ENCODE peak calls at places on chromosome 5, in ten cellular contexts. B is Ammon's horn; Q is nephron progenitor cell; N is stimulated activated CD4-positive, alpha-beta T cell treated with anti-CD3 and anti-CD28 coated beads, TNF-alpha, amount 100 ng/mL, for 1 hour; D is posterior cingulate gyrus; K is SK-MEL-5; P is stimulated activated CD8-positive, alpha-beta memory T cell treated with anti-CD3 and anti-CD28 coated beads, Interleukin-2, amount 100 ng/mL, for 1 hour; Z is AG04449; V is AML-193; X is fibroblast of mammary gland. L is an unnamed sample.

GRCh38 chr5:141245250-141245717 is at the start of gene PCDHB15:
- DNase-seq in D (no peak), P (no peak), B (no peak), X (no peak), Q (peak), N (no peak), V (no peak), K (peak), Z (no peak), L (no peak)

GRCh38 chr5:132472431-132472830 is 18.1 kb downstream of the IRF1 start:
- DNase-seq in N (no peak), D (no peak), Q (no peak), V (no peak), P (no peak), X (no peak), K (no peak), B (no peak), Z (no peak), L (no peak)

GRCh38 chr5:75340714-75341478 is 3.9 kb downstream of the HMGCR start:
- DNase-seq in N (no peak), V (no peak), P (no peak), Q (no peak), B (no peak), K (no peak), D (no peak), Z (no peak), X (no peak), L (no peak)

GRCh38 chr5:174483411-174483810 is 241.0 kb upstream of the MSX2 start:
- DNase-seq in K (no peak), Q (no peak), B (no peak), Z (no peak), X (no peak), P (no peak), N (no peak), V (no peak), D (no peak), L (no peak)

GRCh38 chr5:669842-670395 is 23.2 kb downstream of the TPPP start:
- DNase-seq in D (peak), B (no peak), Z (no peak), P (no peak), K (no peak), X (no peak), N (no peak), V (no peak), Q (no peak), L (no peak)

GRCh38 chr5:28281381-28281780 is 1243.0 kb upstream of the CDH9 start:
- DNase-seq in Z (peak), N (no peak), K (no peak), B (no peak), V (no peak), D (no peak), Q (no peak), P (no peak), X (peak), L (no peak)

GRCh38 chr5:14039576-14039975 is 95.1 kb upstream of the DNAH5 start:
- DNase-seq in B (no peak), V (no peak), Q (no peak), K (no peak), P (no peak), Z (peak), N (no peak), D (no peak), X (peak), L (no peak)

GRCh38 chr5:8081179-8081578 is 212.2 kb downstream of the MTRR start:
- DNase-seq in Q (no peak), V (no peak), P (no peak), B (no peak), K (no peak), D (no peak), X (no peak), Z (no peak), N (no peak), L (no peak)

GRCh38 chr5:150159741-150160179 is 4.1 kb upstream of the PDGFRB start:
- DNase-seq in D (no peak), N (no peak), K (no peak), B (no peak), V (no peak), Q (peak), Z (no peak), X (peak), P (no peak), L (no peak)

GRCh38 chr5:123474238-123474637 is 37.7 kb upstream of the CSNK1G3 start:
- DNase-seq in N (no peak), X (peak), Z (no peak), V (no peak), P (no peak), B (peak), Q (no peak), K (no peak), D (no peak), L (no peak)

GRCh38 chr5:97745817-97746216 is 562.8 kb upstream of the RIOK2 start:
- DNase-seq in Q (no peak), D (no peak), Z (no peak), K (no peak), B (no peak), X (no peak), N (no peak), P (no peak), V (no peak), L (no peak)

GRCh38 chr5:102678267-102679058 is 76.6 kb upstream of the PAM start:
- DNase-seq in B (no peak), D (no peak), Z (no peak), V (no peak), P (no peak), K (no peak), Q (no peak), X (peak), N (no peak), L (peak)

GRCh38 chr5:59125961-59126360 is 543.1 kb downstream of the RAB3C start:
- DNase-seq in K (no peak), Q (no peak), X (peak), D (no peak), N (no peak), P (no peak), B (no peak), V (no peak), Z (no peak), L (no peak)

GRCh38 chr5:157930710-157931109 is 71.8 kb upstream of the CLINT1 start:
- DNase-seq in P (no peak), V (no peak), N (no peak), B (no peak), K (no peak), Z (no peak), D (no peak), Q (no peak), X (no peak), L (no peak)

GRCh38 chr5:56190500-56190899 is 42.6 kb downstream of the ANKRD55 start:
- DNase-seq in D (no peak), B (peak), Q (no peak), X (peak), Z (no peak), K (no peak), V (no peak), P (peak), N (peak), L (peak)

GRCh38 chr5:107937198-107937597 is 266.5 kb upstream of the EFNA5 start:
- DNase-seq in P (no peak), X (no peak), N (no peak), Q (no peak), Z (no peak), B (no peak), K (no peak), V (no peak), D (no peak), L (no peak)

GRCh38 chr5:120958877-120959485 is 494.9 kb downstream of the PRR16 start:
- DNase-seq in N (no peak), Q (no peak), Z (no peak), D (no peak), X (no peak), V (no peak), K (peak), B (no peak), P (no peak), L (no peak)

GRCh38 chr5:72032769-72033168 is 74.5 kb upstream of the MAP1B start:
- DNase-seq in B (no peak), X (no peak), P (no peak), V (no peak), Q (no peak), D (no peak), N (no peak), Z (no peak), K (no peak), L (no peak)

GRCh38 chr5:148913985-148914421 is 87.6 kb downstream of the ADRB2 start:
- DNase-seq in Z (peak), P (no peak), K (no peak), D (no peak), V (no peak), B (no peak), X (peak), N (no peak), Q (no peak), L (peak)

GRCh38 chr5:35183243-35183955 is 46.9 kb downstream of the PRLR start:
- DNase-seq in V (peak), B (peak), Q (peak), D (no peak), P (no peak), N (no peak), Z (no peak), X (peak), K (peak), L (peak)

GRCh38 chr5:57210633-57211032 is 36.8 kb downstream of the GPBP1 start:
- DNase-seq in N (no peak), B (no peak), Q (no peak), K (no peak), Z (no peak), X (no peak), P (no peak), V (no peak), D (no peak), L (no peak)

GRCh38 chr5:136626531-136626930 is 261.2 kb upstream of the TRPC7 start:
- DNase-seq in D (no peak), P (no peak), Z (no peak), K (no peak), X (no peak), V (no peak), Q (no peak), B (no peak), N (no peak), L (no peak)

GRCh38 chr5:80251636-80252035 is 4.2 kb downstream of the SERINC5 start:
- DNase-seq in Q (no peak), B (no peak), D (no peak), N (no peak), X (no peak), V (no peak), K (no peak), Z (no peak), P (no peak), L (no peak)

GRCh38 chr5:151772029-151772867 is 494 bp downstream of the G3BP1 start:
- DNase-seq in Z (no peak), B (peak), K (peak), P (peak), V (peak), Q (peak), D (no peak), X (peak), N (no peak), L (no peak)

GRCh38 chr5:1032551-1033027 is 24.0 kb downstream of the NKD2 start:
- DNase-seq in V (no peak), X (no peak), P (no peak), D (peak), B (no peak), Q (no peak), N (no peak), K (no peak), Z (no peak), L (no peak)

GRCh38 chr5:143200781-143201398 is 202.6 kb downstream of the NR3C1 start:
- DNase-seq in K (no peak), Q (no peak), N (no peak), Z (peak), V (no peak), P (no peak), X (peak), B (no peak), D (no peak), L (peak)

GRCh38 chr5:120564013-120564412 is 99.9 kb downstream of the PRR16 start:
- DNase-seq in Z (no peak), D (peak), K (no peak), N (no peak), Q (no peak), V (no peak), X (peak), B (no peak), P (no peak), L (no peak)

GRCh38 chr5:169020102-169020501 is 280.8 kb downstream of the SLIT3 start:
- DNase-seq in V (no peak), D (no peak), N (no peak), X (peak), K (peak), B (peak), Z (no peak), Q (no peak), P (no peak), L (no peak)

GRCh38 chr5:135448796-135449507 is 1.8 kb upstream of the DCANP1 start:
- DNase-seq in Z (no peak), V (no peak), D (no peak), X (no peak), N (no peak), B (no peak), Q (no peak), K (no peak), P (no peak), L (no peak)

GRCh38 chr5:172455511-172456061 is 1.3 kb upstream of the SH3PXD2B start:
- DNase-seq in Q (no peak), Z (no peak), P (no peak), K (peak), X (peak), V (no peak), D (no peak), N (no peak), B (peak), L (no peak)

GRCh38 chr5:151130922-151131891 is 26.4 kb downstream of the ANXA6 start:
- DNase-seq in N (no peak), V (no peak), X (no peak), Q (no peak), P (no peak), D (no peak), Z (no peak), B (no peak), K (no peak), L (no peak)

GRCh38 chr5:67723873-67724272 is 491.7 kb upstream of the PIK3R1 start:
- DNase-seq in D (no peak), X (no peak), N (no peak), Q (no peak), P (no peak), Z (no peak), B (no peak), K (no peak), V (no peak), L (no peak)

GRCh38 chr5:181200816-181201215 is 4.2 kb downstream of the TRIM7 start:
- DNase-seq in P (no peak), K (no peak), Z (no peak), N (no peak), V (no peak), Q (no peak), D (no peak), X (no peak), B (no peak), L (no peak)

GRCh38 chr5:170120576-170120975 is 14.9 kb downstream of the FOXI1 start:
- DNase-seq in V (no peak), K (no peak), D (no peak), Z (peak), B (no peak), Q (no peak), N (no peak), P (no peak), X (peak), L (peak)